ENCODE peak calls at places on chromosomes 7 and 10, in six cellular contexts. M is H1, O is HCT116, F is K562, B is HepG2, G is GM12878. U is an unnamed sample.
A peak's percentile ranks its signal among the peaks of the same experiment; 100 is the strongest.

GRCh38 chr7:125934539-125934938 is 1004.9 kb upstream of the POT1 start:
- DNase-seq in B (no peak), G (no peak), M (no peak), O (peak; percentile 80), F (no peak), U (no peak)

GRCh38 chr7:93926800-93927199 is 5.3 kb downstream of the GNG11 start:
- DNase-seq in B (no peak), O (no peak), F (no peak), G (no peak), M (no peak), U (no peak)

GRCh38 chr10:11698691-11699545 is 43.3 kb upstream of the ECHDC3 start:
- DNase-seq in G (peak; percentile 77), M (no peak), O (no peak), B (peak; percentile 61), F (no peak), U (no peak)

GRCh38 chr7:81361769-81362168 is 408.1 kb downstream of the HGF start:
- DNase-seq in G (no peak), B (no peak), O (no peak), F (no peak), M (no peak), U (no peak)

GRCh38 chr10:34003561-34003960 is 669.1 kb upstream of the NRP1 start:
- DNase-seq in F (no peak), B (no peak), G (no peak), O (no peak), M (no peak), U (no peak)

GRCh38 chr7:100803398-100804161 is 23.7 kb downstream of the EPHB4 start:
- DNase-seq in O (no peak), B (peak; percentile 17), M (peak; percentile 63), G (peak; percentile 56), F (peak; percentile 84), U (no peak)

GRCh38 chr7:108459922-108460551 is 3.8 kb upstream of the NRCAM start:
- DNase-seq in F (peak; percentile 29), M (no peak), G (no peak), B (peak; percentile 38), O (peak; percentile 4), U (no peak)

GRCh38 chr7:120654241-120654640 is 203.7 kb downstream of the TSPAN12 start:
- DNase-seq in F (no peak), G (no peak), M (no peak), O (no peak), B (no peak), U (no peak)

GRCh38 chr10:89389254-89389653 is 3.2 kb upstream of the IFIT1 start:
- DNase-seq in O (peak; percentile 22), F (no peak), B (peak; percentile 35), G (no peak), M (no peak), U (no peak)

DNA sequence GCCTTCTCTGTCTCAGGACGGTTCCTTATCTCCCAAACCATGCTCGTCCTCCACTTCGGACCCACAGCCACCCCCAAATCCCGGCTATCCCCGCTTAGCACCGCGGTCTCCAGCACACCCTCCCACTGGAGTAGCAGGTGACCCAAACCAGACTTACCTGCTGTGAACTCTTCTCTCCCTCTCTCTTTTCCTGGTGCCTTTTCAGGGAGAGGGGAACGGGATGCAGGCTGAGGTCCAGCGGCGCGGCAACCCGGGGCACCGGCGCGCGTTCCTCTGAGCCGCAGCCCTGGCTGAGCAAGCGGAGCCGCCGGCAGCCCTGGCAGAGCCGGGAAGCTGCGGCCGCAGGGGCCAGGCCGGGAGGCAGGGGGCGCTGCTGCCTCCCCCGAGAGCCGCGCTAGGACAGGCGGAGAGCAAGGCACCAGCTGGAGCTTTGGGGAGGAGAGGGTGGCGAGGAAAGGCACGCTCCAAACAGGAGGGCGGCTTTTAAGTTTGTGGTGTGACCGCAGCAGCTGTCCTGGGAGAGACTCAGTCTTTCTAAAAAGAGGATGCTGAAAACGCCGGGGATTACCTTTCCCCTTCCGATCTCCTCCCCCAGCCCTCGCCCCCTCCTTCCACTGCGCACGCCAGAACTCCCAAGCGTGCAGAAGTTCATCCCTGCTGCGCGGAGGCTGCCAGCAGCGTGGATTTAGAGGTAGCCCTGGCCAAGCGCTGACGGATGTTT is at the start of gene SEMA3D:
- DNase-seq in M (peak; percentile 90), O (peak; percentile 48), B (peak; percentile 12), G (no peak), F (peak; percentile 13), U (peak; percentile 83)
- TF ChIP-seq ZNF274 in M (no peak), O (no peak), B (no peak), G (no peak), F (no peak), U (no peak)

GRCh38 chr7:153017197-153017596 is 257.6 kb downstream of the ACTR3B start:
- DNase-seq in G (no peak), F (no peak), M (no peak), O (no peak), B (no peak), U (no peak)
- H3K4me3 ChIP-seq in G (no peak overlapping the region), F (no peak overlapping the region), M (no peak overlapping the region), O (no peak overlapping the region), B (no peak overlapping the region), U (no peak overlapping the region)

GRCh38 chr10:22324893-22325271 is 4.0 kb downstream of the BMI1 start:
- DNase-seq in O (no peak), F (no peak), G (no peak), B (no peak), M (no peak), U (no peak)

GRCh38 chr10:22324413-22324812 is 3.5 kb downstream of the BMI1 start:
- DNase-seq in B (no peak), M (no peak), F (no peak), G (no peak), O (no peak), U (no peak)

GRCh38 chr10:22321831-22322662 is 1.1 kb downstream of the BMI1 start:
- DNase-seq in G (no peak), F (peak; percentile 69), B (no peak), M (peak; percentile 69), O (no peak), U (no peak)

GRCh38 chr10:22322663-22323160 is 1.8 kb downstream of the BMI1 start:
- DNase-seq in F (no peak), O (no peak), B (no peak), G (no peak), M (no peak), U (no peak)

DNA sequence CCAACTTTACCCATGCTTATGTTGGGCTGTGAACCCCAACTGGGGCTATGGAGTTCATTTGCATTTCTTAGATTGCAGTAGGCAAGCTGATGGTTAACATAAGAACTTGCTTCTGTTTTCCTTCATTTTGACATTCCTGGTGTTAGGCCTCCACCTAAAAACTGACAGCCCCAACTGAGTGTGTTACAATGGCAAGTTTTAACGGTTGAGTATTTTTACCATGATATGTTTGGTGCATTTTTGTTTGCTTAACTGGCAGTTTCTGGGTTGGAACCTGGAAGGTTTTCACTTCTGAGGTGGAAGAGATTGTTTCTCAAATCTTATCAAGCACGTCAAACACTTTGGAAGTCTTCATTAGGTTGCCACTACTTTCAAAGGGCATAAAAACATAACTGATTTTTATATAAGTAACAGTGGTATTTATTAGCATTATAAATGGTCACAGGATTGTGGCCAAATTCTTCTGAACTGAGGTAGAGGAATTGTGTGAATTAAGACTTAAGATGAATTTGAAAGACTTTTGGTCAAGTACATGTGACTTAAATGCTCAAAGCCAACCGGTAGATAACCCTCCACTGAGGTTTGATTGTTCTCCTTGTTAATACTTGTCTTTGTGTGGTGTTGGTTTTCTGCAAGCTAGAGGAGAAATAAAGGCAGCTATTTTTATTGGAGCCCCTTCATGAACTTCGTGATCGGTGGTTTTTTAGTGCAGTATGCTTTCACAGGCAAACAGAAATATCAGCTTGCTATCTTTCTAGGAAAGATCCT is 2.8 kb downstream of the BMI1 start:
- DNase-seq in B (no peak), M (no peak), F (no peak), G (no peak), O (no peak), U (no peak)
- H3K4me1 ChIP-seq in B (peaks cover 52% of the 10 kb centered on the region), M (peaks cover 21% of the 10 kb centered on the region), F (peaks cover 13% of the 10 kb centered on the region), G (peaks cover 21% of the 10 kb centered on the region), O (peaks cover 7% of the 10 kb centered on the region), U (no peaks in the 10 kb centered on the region)

DNA sequence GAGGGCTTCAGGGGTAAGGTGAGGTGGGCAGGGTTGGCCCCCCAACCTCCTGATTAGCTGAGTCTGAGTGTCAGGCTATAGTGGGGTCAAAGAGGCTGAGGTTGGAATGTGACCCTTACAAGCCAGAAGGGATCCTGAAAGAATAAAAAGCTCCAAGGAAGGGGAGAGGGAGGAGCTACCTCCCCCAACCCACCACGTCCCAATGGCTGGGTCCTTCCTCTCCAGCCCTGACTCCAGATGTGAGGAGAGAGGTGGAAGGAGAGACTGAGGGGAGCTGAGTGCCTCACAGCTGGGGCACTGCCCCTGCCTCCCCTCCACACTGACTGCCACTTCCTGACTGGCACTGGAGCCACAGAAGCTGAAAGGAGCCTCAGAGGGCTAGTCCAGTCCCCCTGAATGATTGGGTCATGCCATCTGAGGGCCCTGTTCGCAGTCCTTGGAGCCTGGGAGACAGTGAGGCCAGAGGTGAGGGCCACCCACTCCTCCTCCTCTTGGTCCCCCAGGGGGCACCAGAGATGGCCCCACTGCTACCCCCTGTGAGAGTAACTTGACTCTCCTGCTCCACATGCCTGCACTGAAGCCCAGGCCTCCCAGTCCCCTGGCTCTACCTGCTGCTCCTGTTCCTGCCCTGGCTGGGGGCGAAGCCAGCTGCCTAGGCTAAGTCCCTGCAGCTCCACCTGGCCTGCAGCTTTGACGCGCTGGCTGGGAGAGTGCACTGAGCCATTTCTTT is 20.5 kb downstream of the IMPDH1 start:
- DNase-seq in G (no peak), B (no peak), M (no peak), O (no peak), F (peak; percentile 41), U (no peak)
- TF ChIP-seq ZNF274 in G (no peak), B (no peak), M (no peak), O (no peak), F (no peak), U (no peak)

DNA sequence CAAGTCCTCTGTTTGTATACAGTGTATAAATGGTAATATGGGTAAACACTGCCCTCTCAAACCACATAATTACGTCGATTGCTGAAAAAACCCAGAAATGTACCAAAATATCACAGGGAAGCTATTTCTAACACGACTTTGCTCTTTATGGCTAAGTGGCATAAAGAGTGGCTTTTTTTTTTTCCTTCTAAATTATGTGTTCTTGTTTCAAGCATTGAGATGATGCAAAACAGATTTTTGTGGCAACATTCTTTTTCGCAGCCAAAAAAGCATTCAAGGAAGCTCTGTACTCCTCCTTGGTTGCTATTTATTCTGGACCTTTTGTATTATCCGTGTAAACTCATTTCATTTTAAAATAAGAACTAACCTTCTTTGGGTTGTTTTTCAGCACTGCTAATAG is 138.9 kb downstream of the VTI1A start:
- DNase-seq in G (no peak), F (no peak), O (no peak), B (no peak), M (no peak), U (no peak)
- H3K4me3 ChIP-seq in G (no peak overlapping the region), F (no peak overlapping the region), O (no peak overlapping the region), B (no peak overlapping the region), M (no peak overlapping the region), U (no peak overlapping the region)

GRCh38 chr10:79140083-79140793 is 71.5 kb downstream of the ZMIZ1 start:
- DNase-seq in F (no peak), M (no peak), G (no peak), O (no peak), B (no peak), U (no peak)
- H3K4me1 ChIP-seq in F (peaks cover 67% of the 10 kb centered on the region), M (peaks cover 29% of the 10 kb centered on the region), G (peaks cover 25% of the 10 kb centered on the region), O (peaks cover 3% of the 10 kb centered on the region), B (peaks cover 30% of the 10 kb centered on the region), U (peaks cover 26% of the 10 kb centered on the region)

GRCh38 chr10:14409247-14409646 is 78.5 kb upstream of the FRMD4A start:
- DNase-seq in F (no peak), B (no peak), M (no peak), G (no peak), O (no peak), U (no peak)
- TF ChIP-seq ZNF274 in F (no peak), B (no peak), M (no peak), G (no peak), O (no peak), U (no peak)